ENCODE peak calls at places on chromosomes 12 and 14, in four cellular contexts. N, W, F and Y are unnamed samples.

GRCh38 chr12:64105026-64105425 is 117.1 kb downstream of the KICS2 start:
- DNase-seq in N (no peak), W (no peak), F (no peak), Y (no peak)

GRCh38 chr12:108839011-108839889 is 18.1 kb downstream of the SSH1 start:
- DNase-seq in N (no peak), W (peak; percentile 22), F (peak; percentile 92), Y (no peak)

GRCh38 chr14:97703006-97703760 is 906.0 kb downstream of the VRK1 start:
- DNase-seq in N (no peak), W (no peak), F (no peak), Y (no peak)

GRCh38 chr14:50064993-50065392 is 51.4 kb downstream of the VCPKMT start:
- DNase-seq in N (peak; percentile 68), W (no peak), F (no peak), Y (peak; percentile 45)

GRCh38 chr12:116138781-116139180 is 138.7 kb downstream of the MED13L start:
- DNase-seq in N (no peak), W (no peak), F (no peak), Y (no peak)

GRCh38 chr12:45730116-45730841 is 773 bp downstream of the ARID2 start:
- DNase-seq in N (peak; percentile 52), W (peak; percentile 92), F (no peak), Y (peak; percentile 42)

GRCh38 chr12:59708059-59708458 is 112.2 kb downstream of the SLC16A7 start:
- DNase-seq in N (no peak), W (no peak), F (no peak), Y (no peak)

GRCh38 chr14:49918709-49919108 is 25.8 kb downstream of the ARF6 start:
- DNase-seq in N (no peak), W (no peak), F (no peak), Y (no peak)

GRCh38 chr14:80636071-80636470 is 305.5 kb downstream of the CEP128 start:
- DNase-seq in N (no peak), W (no peak), F (no peak), Y (no peak)

GRCh38 chr14:80607430-80608200 is 333.9 kb downstream of the CEP128 start:
- DNase-seq in N (no peak), W (no peak), F (no peak), Y (no peak)

GRCh38 chr12:12384601-12385321 is 27.9 kb downstream of the BORCS5 start:
- DNase-seq in N (no peak), W (no peak), F (no peak), Y (no peak)

GRCh38 chr12:2170376-2170775 is 117.6 kb downstream of the CACNA1C start:
- DNase-seq in N (no peak), W (no peak), F (no peak), Y (no peak)

GRCh38 chr12:57735198-57735855 is 3.2 kb downstream of the AGAP2 start:
- DNase-seq in N (no peak), W (no peak), F (no peak), Y (no peak)

GRCh38 chr12:12441891-12442461 is 85.1 kb downstream of the BORCS5 start:
- DNase-seq in N (no peak), W (no peak), F (no peak), Y (no peak)

GRCh38 chr14:39316844-39317553 is 83.3 kb downstream of the MIA2 start:
- DNase-seq in N (no peak), W (no peak), F (no peak), Y (no peak)

GRCh38 chr14:57854571-57854970 is 11.3 kb downstream of the SLC35F4 start:
- DNase-seq in N (no peak), W (no peak), F (no peak), Y (no peak)

GRCh38 chr14:66815687-66816086 is 307.7 kb downstream of the GPHN start:
- DNase-seq in N (no peak), W (no peak), F (no peak), Y (no peak)

GRCh38 chr12:19410639-19411184 is 28.6 kb upstream of the AEBP2 start:
- DNase-seq in N (no peak), W (no peak), F (no peak), Y (no peak)

GRCh38 chr12:7092229-7092985 is at the start of gene C1R:
- DNase-seq in N (peak; percentile 79), W (no peak), F (peak; percentile 96), Y (peak; percentile 77)

GRCh38 chr12:2451025-2451424 is 343.7 kb upstream of the FKBP4 start:
- DNase-seq in N (no peak), W (no peak), F (no peak), Y (no peak)

GRCh38 chr12:68733661-68734071 is 12.3 kb upstream of the SLC35E3 start:
- DNase-seq in N (no peak), W (no peak), F (no peak), Y (no peak)

GRCh38 chr12:6899837-6900519 is 4.6 kb upstream of the LRRC23 start:
- DNase-seq in N (peak; percentile 85), W (no peak), F (no peak), Y (peak; percentile 58)

GRCh38 chr12:8687846-8688601 is 9.8 kb upstream of the RIMKLB start:
- DNase-seq in N (peak; percentile 29), W (no peak), F (peak; percentile 92), Y (no peak)

GRCh38 chr14:24150061-24150460 is 2.8 kb downstream of the RNF31 start:
- DNase-seq in N (no peak), W (no peak), F (no peak), Y (no peak)

GRCh38 chr12:124030510-124030909 is 57.5 kb downstream of the ZNF664 start:
- DNase-seq in N (no peak), W (no peak), F (no peak), Y (no peak)

GRCh38 chr12:68800294-68800693 is 7.7 kb upstream of the MDM2 start:
- DNase-seq in N (no peak), W (no peak), F (no peak), Y (peak; percentile 43)

GRCh38 chr12:34600592-34601462 is 578.5 kb downstream of the ALG10 start:
- DNase-seq in N (no peak), W (peak; percentile 50), F (no peak), Y (no peak)

GRCh38 chr12:57488397-57489156 is 709 bp downstream of the MARS1 start:
- DNase-seq in N (no peak), W (no peak), F (no peak), Y (no peak)

GRCh38 chr14:29521526-29522137 is 406.0 kb downstream of the PRKD1 start:
- DNase-seq in N (no peak), W (no peak), F (no peak), Y (no peak)

GRCh38 chr12:123097521-123098084 is 53.3 kb downstream of the PITPNM2 start:
- DNase-seq in N (no peak), W (no peak), F (no peak), Y (peak; percentile 28)

GRCh38 chr12:130127909-130128763 is 34.1 kb upstream of the FZD10 start:
- DNase-seq in N (no peak), W (no peak), F (no peak), Y (no peak)

GRCh38 chr12:7373226-7373625 is 69.4 kb downstream of the ACSM4 start:
- DNase-seq in N (no peak), W (no peak), F (no peak), Y (no peak)

GRCh38 chr12:14207946-14208612 is 157.4 kb upstream of the ATF7IP start:
- DNase-seq in N (peak; percentile 71), W (no peak), F (no peak), Y (peak; percentile 65)

GRCh38 chr12:64080319-64081008 is 141.6 kb downstream of the KICS2 start:
- DNase-seq in N (peak; percentile 52), W (no peak), F (no peak), Y (peak; percentile 36)

GRCh38 chr14:85856430-85856829 is 326.5 kb downstream of the FLRT2 start:
- DNase-seq in N (no peak), W (no peak), F (no peak), Y (no peak)

GRCh38 chr12:5083955-5084849 is 40.5 kb downstream of the KCNA5 start:
- DNase-seq in N (no peak), W (no peak), F (no peak), Y (no peak)

GRCh38 chr14:105930572-105930971 is 404.2 kb downstream of the TMEM121 start:
- DNase-seq in N (no peak), W (no peak), F (no peak), Y (no peak)

DNA sequence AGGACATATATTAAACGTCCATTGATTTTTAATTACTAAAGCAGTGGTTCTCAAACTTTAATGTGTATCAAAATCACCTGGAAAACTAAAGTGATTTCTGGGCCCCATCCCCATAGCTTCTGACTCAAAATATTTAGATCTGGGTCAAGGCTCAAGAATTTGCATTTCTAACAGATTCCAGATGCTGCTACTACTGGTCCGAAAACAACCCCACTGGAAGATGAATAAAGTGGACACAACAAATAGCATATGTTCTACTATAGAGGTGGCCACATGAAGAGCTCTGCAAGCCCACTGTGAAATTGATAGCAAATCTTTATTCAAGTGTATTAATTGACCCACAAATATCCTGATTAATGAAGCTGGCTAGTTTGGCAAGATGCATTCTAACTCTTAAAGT is 69.4 kb downstream of the SPATA7 start:
- DNase-seq in N (no peak), W (no peak), F (no peak), Y (no peak)
- TF ChIP-seq POLR2A in N (no peak), W (no peak), F (no peak), Y (no peak)

DNA sequence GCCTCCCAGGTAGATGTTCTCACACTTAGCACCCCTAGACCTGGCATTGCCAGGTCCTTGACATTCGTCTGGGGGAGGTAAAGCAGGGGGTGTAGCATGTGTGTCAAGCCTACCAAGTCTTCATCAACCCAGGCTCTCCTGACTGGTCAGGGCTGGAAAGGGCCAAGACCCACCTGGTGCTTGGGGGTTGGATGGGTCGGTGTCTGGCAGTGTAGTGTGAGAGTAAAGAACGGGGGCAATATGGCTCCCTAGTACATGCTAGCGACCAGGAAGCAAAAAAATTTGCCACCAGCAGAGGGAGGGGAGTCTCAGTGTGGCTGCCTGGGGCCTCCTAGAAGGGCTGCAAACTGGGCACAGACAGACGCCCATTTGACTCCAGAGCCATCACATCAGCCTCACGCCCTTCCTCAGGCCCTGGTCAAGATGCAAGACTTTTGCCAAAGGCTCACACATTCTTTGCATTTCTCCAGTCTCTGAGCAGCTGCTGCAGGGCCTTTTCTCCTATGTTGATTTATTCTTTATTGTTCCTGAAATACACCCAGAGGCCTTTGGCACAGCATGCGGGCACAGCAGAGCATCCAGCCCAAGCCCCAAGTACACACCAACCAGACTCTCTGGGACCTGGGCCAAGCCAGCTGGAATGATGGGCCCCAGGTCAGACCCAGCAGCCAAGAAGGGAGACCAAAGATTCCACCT is 38.3 kb upstream of the PNMA1 start:
- DNase-seq in N (peak; percentile 81), W (no peak), F (no peak), Y (peak; percentile 88)
- TF ChIP-seq EP300 in N (no peak), W (no peak), F (no peak), Y (no peak)

GRCh38 chr14:95507174-95507573 is 9.3 kb downstream of the SYNE3 start:
- DNase-seq in N (peak; percentile 53), W (no peak), F (no peak), Y (peak; percentile 67)
- TF ChIP-seq POLR2AphosphoS5 in N (peak; percentile 19), W (peak; percentile 68), F (peak; percentile 70), Y (peak; percentile 8)

DNA sequence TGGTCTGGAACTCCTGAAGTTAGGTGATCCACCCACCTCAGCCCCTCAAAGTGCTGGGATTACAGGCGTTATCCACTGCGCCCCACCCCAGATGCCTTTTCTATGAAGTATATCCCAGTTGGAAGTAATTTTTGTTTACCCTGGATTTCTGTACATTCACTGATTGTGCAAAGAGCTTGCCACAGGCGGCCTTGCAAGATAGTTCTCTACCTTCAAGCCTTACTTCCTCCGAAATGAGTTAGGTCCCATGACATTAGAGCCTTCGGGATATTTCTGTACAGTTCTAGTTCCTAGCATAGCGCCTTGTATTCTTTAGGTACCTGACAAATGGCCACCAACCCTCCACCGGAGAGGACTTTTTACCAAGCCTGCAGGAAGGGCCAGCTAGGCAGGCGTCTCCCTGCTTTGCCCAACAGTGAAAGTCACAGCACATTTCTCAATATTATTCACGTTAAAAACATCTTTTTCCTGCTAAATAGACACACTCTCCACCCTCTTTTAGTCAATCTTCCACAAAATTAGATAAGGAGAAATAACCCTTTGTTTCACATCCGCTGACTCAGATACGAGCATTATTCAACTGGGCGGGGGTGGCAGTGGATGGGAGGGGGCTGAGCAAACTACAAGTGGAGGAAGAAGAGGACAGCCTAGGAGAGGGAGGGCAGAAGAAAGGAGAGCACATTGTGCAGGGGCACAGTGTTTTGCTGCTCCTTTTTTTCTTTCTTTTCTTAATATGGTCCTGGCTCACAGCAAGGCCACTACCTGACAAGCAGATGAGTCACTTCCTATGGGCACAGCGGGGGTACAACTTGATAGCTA is 40.0 kb upstream of the CAPRIN2 start:
- DNase-seq in N (no peak), W (no peak), F (no peak), Y (no peak)
- TF ChIP-seq POLR2A in N (no peak), W (no peak), F (no peak), Y (no peak)